ENCODE peak calls at places on chromosomes 12 and 14, in six cellular contexts. Z is GM12878, W is K562, Y is HCT116, D is HepG2, P is H1. H is an unnamed sample.

GRCh38 chr14:23398348-23398747 is 9.7 kb downstream of the MYH6 start:
- DNase-seq in Z (no peak), D (no peak), Y (no peak), P (no peak), W (no peak), H (no peak)

GRCh38 chr12:16119618-16120017 is 157.9 kb downstream of the SLC15A5 start:
- DNase-seq in Z (no peak), D (no peak), W (no peak), P (no peak), Y (no peak), H (no peak)

GRCh38 chr12:108840605-108841328 is 16.6 kb downstream of the SSH1 start:
- DNase-seq in D (no peak), Z (no peak), Y (no peak), P (no peak), W (no peak), H (no peak)

GRCh38 chr12:109827566-109828550 is 5.3 kb downstream of the TRPV4 start:
- DNase-seq in Z (no peak), P (no peak), D (no peak), Y (no peak), W (no peak), H (no peak)

GRCh38 chr12:93616584-93617101 is 44.2 kb downstream of the SOCS2 start:
- DNase-seq in Y (no peak), Z (no peak), D (no peak), W (no peak), P (peak), H (peak)

GRCh38 chr12:62332598-62332997 is 72.4 kb downstream of the USP15 start:
- DNase-seq in D (no peak), W (no peak), Z (no peak), P (no peak), Y (no peak), H (no peak)

GRCh38 chr12:54680374-54680773 is 32.2 kb upstream of the DCD start:
- DNase-seq in W (peak), Y (peak), Z (no peak), P (peak), D (peak), H (peak)

GRCh38 chr14:96962337-96962736 is 165.2 kb downstream of the VRK1 start:
- DNase-seq in W (no peak), D (no peak), Y (no peak), P (no peak), Z (no peak), H (no peak)

GRCh38 chr12:89919241-89919906 is 210.7 kb upstream of the ATP2B1 start:
- DNase-seq in D (no peak), Z (no peak), Y (no peak), P (no peak), W (no peak), H (no peak)

GRCh38 chr12:95481072-95481471 is 7.1 kb downstream of the METAP2 start:
- DNase-seq in Y (no peak), P (no peak), Z (no peak), D (no peak), W (no peak), H (no peak)

GRCh38 chr14:24710403-24711063 is 76.5 kb upstream of the GZMB start:
- DNase-seq in P (peak), Z (no peak), D (peak), Y (peak), W (peak), H (peak)

GRCh38 chr12:65602191-65602578 is 222.1 kb upstream of the HMGA2 start:
- DNase-seq in D (no peak), P (no peak), Z (no peak), W (no peak), Y (no peak), H (no peak)

GRCh38 chr14:104005489-104005888 is 63.2 kb upstream of the RD3L start:
- DNase-seq in Z (no peak), P (no peak), W (no peak), Y (no peak), D (no peak), H (no peak)

GRCh38 chr12:24496755-24497154 is 452.1 kb downstream of the BCAT1 start:
- DNase-seq in D (no peak), P (no peak), Z (no peak), Y (no peak), W (no peak), H (no peak)

GRCh38 chr12:120759591-120760348 is 34.1 kb downstream of the ACADS start:
- DNase-seq in Z (no peak), Y (no peak), W (no peak), P (no peak), D (no peak), H (no peak)

GRCh38 chr12:111597731-111598636 is 1.1 kb downstream of the ATXN2 start:
- DNase-seq in D (no peak), Z (no peak), P (peak), Y (no peak), W (peak), H (no peak)

GRCh38 chr12:79690156-79690605 is 583 bp downstream of the PAWR start:
- DNase-seq in Z (no peak), P (peak), W (no peak), Y (no peak), D (peak), H (no peak)

GRCh38 chr12:83473408-83474095 is 786.8 kb downstream of the TMTC2 start:
- DNase-seq in Y (no peak), Z (peak), D (no peak), P (no peak), W (no peak), H (no peak)

GRCh38 chr14:32820182-32820581 is 118.5 kb upstream of the NPAS3 start:
- DNase-seq in P (no peak), W (no peak), Y (no peak), D (no peak), Z (no peak), H (no peak)

GRCh38 chr12:54603872-54604271 is 15.4 kb upstream of the PPP1R1A start:
- DNase-seq in W (no peak), Z (no peak), Y (no peak), P (no peak), D (no peak), H (no peak)

GRCh38 chr12:57229041-57229633 is 374 bp upstream of the SHMT2 start:
- DNase-seq in Z (no peak), P (no peak), D (no peak), W (no peak), Y (no peak), H (no peak)

GRCh38 chr12:92049403-92049802 is 96.2 kb downstream of the BTG1 start:
- DNase-seq in P (no peak), W (no peak), Y (no peak), D (no peak), Z (peak), H (no peak)

GRCh38 chr14:103021817-103022668 is 35.3 kb downstream of the CDC42BPB start:
- DNase-seq in Z (no peak), P (no peak), D (no peak), W (no peak), Y (no peak), H (no peak)

GRCh38 chr14:93720076-93720815 is 68.0 kb downstream of the PRIMA1 start:
- DNase-seq in D (no peak), P (no peak), W (no peak), Z (no peak), Y (no peak), H (no peak)

GRCh38 chr14:64654072-64654899 is 49.9 kb upstream of the PLEKHG3 start:
- DNase-seq in Y (no peak), Z (peak), W (no peak), D (peak), P (no peak), H (no peak)

GRCh38 chr12:26614217-26614616 is 218.8 kb downstream of the ITPR2 start:
- DNase-seq in W (peak), Z (no peak), D (no peak), P (peak), Y (peak), H (peak)

GRCh38 chr12:806116-806805 is 53.9 kb downstream of the WNK1 start:
- DNase-seq in D (peak), Y (no peak), P (no peak), Z (no peak), W (no peak), H (no peak)

GRCh38 chr12:78359530-78359929 is 505.0 kb upstream of the SYT1 start:
- DNase-seq in D (no peak), Z (no peak), Y (no peak), W (no peak), P (no peak), H (no peak)

GRCh38 chr12:123995023-123995422 is 22.0 kb downstream of the ZNF664 start:
- DNase-seq in P (no peak), W (no peak), Y (no peak), D (no peak), Z (no peak), H (no peak)

GRCh38 chr12:66188584-66189475 is at the start of gene IRAK3:
- DNase-seq in P (peak), Z (no peak), D (no peak), Y (no peak), W (no peak), H (no peak)

GRCh38 chr12:53532026-53532425 is 24.7 kb upstream of the NPFF start:
- DNase-seq in W (no peak), Z (no peak), Y (no peak), P (no peak), D (no peak), H (no peak)

GRCh38 chr14:30988509-30988908 is 36.9 kb upstream of the AP4S1 start:
- DNase-seq in P (no peak), Y (no peak), D (peak), Z (no peak), W (no peak), H (no peak)

GRCh38 chr12:58503731-58504520 is 416.4 kb downstream of the LRIG3 start:
- DNase-seq in D (no peak), P (no peak), W (no peak), Z (no peak), Y (no peak), H (no peak)

GRCh38 chr14:92040431-92041040 is 677 bp upstream of the TRIP11 start:
- DNase-seq in W (no peak), Y (peak), Z (peak), D (peak), P (no peak), H (no peak)

GRCh38 chr14:100140452-100141132 is 18.9 kb downstream of the DEGS2 start:
- DNase-seq in W (peak), P (peak), Z (no peak), Y (no peak), D (peak), H (peak)

GRCh38 chr14:101365329-101366158 is 195.8 kb upstream of the DIO3 start:
- DNase-seq in D (no peak), W (no peak), P (no peak), Y (no peak), Z (no peak), H (no peak)

DNA sequence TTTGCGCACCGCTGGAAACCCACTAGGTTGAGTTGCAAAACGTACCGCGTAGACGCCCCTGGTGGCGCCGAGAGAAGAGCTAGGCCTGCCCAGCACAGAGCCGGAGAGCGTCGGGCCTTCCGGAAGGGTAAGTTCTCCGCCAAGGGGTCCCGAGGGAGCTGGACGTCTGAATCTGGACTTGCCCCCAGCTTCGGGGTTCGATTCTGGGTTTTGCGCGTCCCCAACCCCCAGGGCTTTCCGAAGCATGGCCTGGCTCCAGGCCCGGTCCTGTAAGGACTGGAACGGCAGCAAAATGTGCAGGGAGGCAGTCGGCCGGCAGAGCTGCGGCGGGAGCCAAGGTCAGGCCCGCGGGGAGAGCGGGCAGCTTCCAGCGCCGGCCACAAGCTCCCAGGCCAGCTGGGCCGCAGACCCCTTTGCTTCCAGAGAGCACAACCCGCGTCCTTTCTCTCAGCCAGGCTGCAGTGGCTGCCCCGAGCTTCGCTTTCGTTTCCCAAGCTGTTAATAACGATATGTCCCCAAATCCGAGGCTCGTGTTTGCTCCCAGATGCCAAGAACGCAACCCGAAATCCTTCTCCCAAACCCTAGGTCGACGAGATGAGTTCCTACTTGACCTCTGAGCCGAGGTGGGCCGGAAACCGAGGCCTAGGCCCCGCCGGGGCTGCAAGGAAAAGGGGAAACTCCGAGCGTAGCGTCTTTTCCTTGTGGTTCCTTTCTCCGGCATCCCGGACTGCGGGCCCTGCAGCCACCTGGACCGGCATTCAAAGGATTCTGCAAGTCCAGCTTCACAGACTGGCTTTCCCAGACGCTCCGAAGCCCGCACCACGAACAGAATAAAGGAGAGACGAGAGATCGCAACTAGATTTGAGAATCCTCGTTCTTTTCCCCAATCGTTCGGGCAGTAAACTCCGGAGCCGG is 3.2 kb upstream of the TBX5 start:
- DNase-seq in Y (no peak), D (no peak), Z (no peak), W (no peak), P (no peak), H (no peak)
- TF ChIP-seq ZNF274 in Y (no peak), D (no peak), Z (no peak), W (no peak), P (no peak), H (no peak)

DNA sequence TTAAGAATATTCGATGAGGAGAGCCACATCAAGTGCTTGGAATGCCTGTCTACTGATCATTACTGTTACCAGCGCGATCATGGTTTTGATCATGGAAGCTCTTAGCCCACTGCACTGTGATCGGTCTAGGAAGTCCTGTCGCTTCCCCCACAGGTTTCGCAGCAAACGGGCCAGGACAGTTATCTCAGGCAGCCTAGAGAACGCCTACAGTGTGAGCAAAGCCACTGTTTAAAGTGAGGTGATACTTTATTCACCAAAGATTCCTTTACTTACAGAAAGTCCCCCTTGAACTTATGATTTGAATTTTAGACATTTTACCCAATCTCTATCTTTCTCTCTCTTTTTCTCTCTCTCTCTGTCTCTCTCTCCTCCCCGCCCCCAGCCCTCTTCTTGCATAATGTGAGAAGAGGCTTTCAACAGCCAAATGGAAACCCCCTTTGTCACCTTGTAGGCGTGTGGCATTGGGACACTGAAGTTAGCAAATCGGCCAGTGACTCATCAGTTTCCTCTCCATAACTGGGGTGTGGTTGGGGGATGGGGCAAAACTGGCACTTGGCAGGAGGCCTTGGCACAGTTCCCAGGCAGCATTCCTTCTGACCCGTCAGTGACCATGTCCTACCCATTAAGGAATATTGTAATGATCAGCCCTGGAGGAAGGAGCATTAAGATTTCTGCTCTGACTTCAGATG is 214.8 kb downstream of the CHST11 start:
- DNase-seq in Z (peak), Y (peak), D (peak), P (no peak), W (peak), H (no peak)
- TF ChIP-seq ZNF274 in Z (no peak), Y (no peak), D (no peak), P (no peak), W (no peak), H (no peak)

GRCh38 chr14:60865378-60866127 is 115.3 kb downstream of the TRMT5 start:
- DNase-seq in Z (no peak), D (no peak), W (no peak), Y (no peak), P (no peak), H (no peak)

GRCh38 chr14:60861545-60862147 is 119.2 kb downstream of the TRMT5 start:
- DNase-seq in D (no peak), W (no peak), Z (no peak), Y (no peak), P (no peak), H (no peak)

GRCh38 chr14:60859525-60859924 is 121.4 kb downstream of the TRMT5 start:
- DNase-seq in D (no peak), Y (no peak), Z (no peak), P (no peak), W (no peak), H (no peak)

GRCh38 chr14:60862283-60862682 is 118.6 kb downstream of the TRMT5 start:
- DNase-seq in P (no peak), D (no peak), W (no peak), Y (no peak), Z (no peak), H (no peak)

GRCh38 chr14:60863251-60863650 is 117.6 kb downstream of the TRMT5 start:
- DNase-seq in W (no peak), D (no peak), Y (no peak), Z (no peak), P (no peak), H (no peak)
- TF ChIP-seq ZNF274 in W (no peak), D (no peak), Y (no peak), Z (no peak), P (no peak), H (no peak)

GRCh38 chr14:65847065-65847847 is 434.7 kb downstream of the FUT8 start:
- DNase-seq in W (no peak), Z (peak), P (no peak), Y (no peak), D (no peak), H (no peak)
- TF ChIP-seq ZNF274 in W (no peak), Z (no peak), P (no peak), Y (no peak), D (no peak), H (no peak)

GRCh38 chr14:61611880-61612630 is 83.3 kb upstream of the HIF1A start:
- DNase-seq in Z (no peak), D (no peak), P (no peak), W (no peak), Y (no peak), H (no peak)
- TF ChIP-seq ZNF274 in Z (no peak), D (no peak), P (no peak), W (no peak), Y (no peak), H (no peak)

GRCh38 chr12:3992945-3993344 is 119.7 kb upstream of the PARP11 start:
- DNase-seq in Z (no peak), Y (no peak), P (no peak), D (no peak), W (no peak), H (no peak)
- TF ChIP-seq ZNF274 in Z (no peak), Y (no peak), P (no peak), D (no peak), W (no peak), H (no peak)

GRCh38 chr14:67835596-67835995 is 16.0 kb downstream of the RAD51B start:
- DNase-seq in D (peak), Z (no peak), W (no peak), Y (no peak), P (no peak), H (no peak)
- TF ChIP-seq ZNF274 in D (no peak), Z (no peak), W (no peak), Y (no peak), P (no peak), H (no peak)

GRCh38 chr14:50531595-50532501 is 521 bp downstream of the MAP4K5 start:
- DNase-seq in P (peak), Z (no peak), D (no peak), W (no peak), Y (no peak), H (peak)
- TF ChIP-seq ZNF274 in P (no peak), Z (no peak), D (no peak), W (no peak), Y (no peak), H (no peak)

DNA sequence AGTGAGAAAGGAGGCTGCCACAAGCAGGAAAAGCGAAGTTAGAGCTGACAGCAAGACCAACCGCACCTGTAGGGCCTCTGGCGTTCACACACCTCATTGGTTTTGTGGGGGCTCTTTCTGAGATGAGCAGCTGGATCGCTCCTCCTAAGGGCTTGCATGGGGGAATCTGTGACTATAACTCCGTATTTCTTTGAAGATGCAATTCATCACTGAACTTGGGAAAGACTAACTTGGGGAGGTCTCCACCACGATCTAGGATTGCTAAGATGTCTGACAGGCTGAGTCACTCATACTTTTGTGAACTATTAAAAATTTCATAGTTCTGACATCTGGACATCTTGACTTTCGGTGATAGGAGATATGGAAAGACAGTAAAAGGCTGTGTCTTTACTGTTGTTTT is 173.6 kb downstream of the ETV6 start:
- DNase-seq in D (no peak), Y (no peak), W (no peak), P (no peak), Z (no peak), H (no peak)
- TF ChIP-seq ZNF274 in D (no peak), Y (no peak), W (no peak), P (no peak), Z (no peak), H (no peak)

GRCh38 chr14:41607966-41608663 is 1.4 kb downstream of the LRFN5 start:
- DNase-seq in D (no peak), P (peak), W (no peak), Y (no peak), Z (no peak), H (no peak)
- TF ChIP-seq ZNF274 in D (no peak), P (no peak), W (no peak), Y (no peak), Z (no peak), H (no peak)